ENCODE peak calls at places on chromosomes 4 and X, in four cellular contexts. One of them, this sample, is unnamed.

GRCh38 chr4:39823193-39823592 is 125.3 kb downstream of the UBE2K start:
- DNase-seq in AG09319: peak
- DNase-seq in fibroblast of the aortic adventitia: peak
- DNase-seq in cardiac fibroblast: peak
- DNase-seq in this sample: no peak

GRCh38 chrX:103687073-103687695 is 685 bp upstream of the MORF4L2 start:
- DNase-seq in fibroblast of the aortic adventitia: no peak
- DNase-seq in AG09319: peak
- DNase-seq in cardiac fibroblast: no peak
- DNase-seq in this sample: peak

GRCh38 chrX:68985135-68985725 is 156.4 kb downstream of the EFNB1 start:
- DNase-seq in fibroblast of the aortic adventitia: no peak
- DNase-seq in cardiac fibroblast: no peak
- DNase-seq in AG09319: no peak
- DNase-seq in this sample: no peak

GRCh38 chrX:48516987-48517386 is 4.6 kb upstream of the EBP start:
- DNase-seq in fibroblast of the aortic adventitia: no peak
- DNase-seq in AG09319: no peak
- DNase-seq in cardiac fibroblast: no peak
- DNase-seq in this sample: no peak

GRCh38 chr4:145540235-145540634 is 58.6 kb downstream of the SMAD1 start:
- DNase-seq in fibroblast of the aortic adventitia: peak
- DNase-seq in AG09319: peak
- DNase-seq in cardiac fibroblast: peak
- DNase-seq in this sample: no peak

GRCh38 chr4:5979981-5980380 is 38.2 kb downstream of the C4orf50 start:
- DNase-seq in cardiac fibroblast: peak
- DNase-seq in fibroblast of the aortic adventitia: no peak
- DNase-seq in AG09319: no peak
- DNase-seq in this sample: no peak

GRCh38 chr4:69760455-69760854 is at the start of gene SULT1B1:
- DNase-seq in cardiac fibroblast: peak
- DNase-seq in AG09319: peak
- DNase-seq in fibroblast of the aortic adventitia: peak
- DNase-seq in this sample: no peak

GRCh38 chr4:2364654-2365053 is 53.8 kb downstream of the ZFYVE28 start:
- DNase-seq in AG09319: peak
- DNase-seq in fibroblast of the aortic adventitia: peak
- DNase-seq in cardiac fibroblast: peak
- DNase-seq in this sample: no peak

GRCh38 chr4:10226756-10227155 is 110.2 kb upstream of the WDR1 start:
- DNase-seq in AG09319: peak
- DNase-seq in cardiac fibroblast: peak
- DNase-seq in fibroblast of the aortic adventitia: peak
- DNase-seq in this sample: no peak

GRCh38 chrX:109345866-109346265 is 136.0 kb downstream of the GUCY2F start:
- DNase-seq in cardiac fibroblast: no peak
- DNase-seq in fibroblast of the aortic adventitia: peak
- DNase-seq in AG09319: no peak
- DNase-seq in this sample: no peak

GRCh38 chr4:86857341-86858052 is 8.3 kb upstream of the SLC10A6 start:
- DNase-seq in cardiac fibroblast: no peak
- DNase-seq in AG09319: no peak
- DNase-seq in fibroblast of the aortic adventitia: no peak
- DNase-seq in this sample: no peak

GRCh38 chrX:110222497-110223257 is 95.2 kb downstream of the AMMECR1 start:
- DNase-seq in AG09319: no peak
- DNase-seq in cardiac fibroblast: no peak
- DNase-seq in fibroblast of the aortic adventitia: no peak
- DNase-seq in this sample: no peak

GRCh38 chr4:55378617-55379467 is 16.9 kb upstream of the TMEM165 start:
- DNase-seq in AG09319: peak
- DNase-seq in cardiac fibroblast: no peak
- DNase-seq in fibroblast of the aortic adventitia: no peak
- DNase-seq in this sample: no peak

GRCh38 chr4:1618438-1618837 is 65.7 kb downstream of the FAM53A start:
- DNase-seq in cardiac fibroblast: no peak
- DNase-seq in fibroblast of the aortic adventitia: no peak
- DNase-seq in AG09319: no peak
- DNase-seq in this sample: no peak

GRCh38 chr4:5409980-5410618 is 298.3 kb downstream of the EVC2 start:
- DNase-seq in cardiac fibroblast: no peak
- DNase-seq in fibroblast of the aortic adventitia: no peak
- DNase-seq in AG09319: no peak
- DNase-seq in this sample: no peak

GRCh38 chr4:95728145-95728544 is 111.7 kb upstream of the PDHA2 start:
- DNase-seq in AG09319: no peak
- DNase-seq in fibroblast of the aortic adventitia: peak
- DNase-seq in cardiac fibroblast: peak
- DNase-seq in this sample: no peak

GRCh38 chr4:22090655-22091350 is 142.2 kb upstream of the KCNIP4 start:
- DNase-seq in cardiac fibroblast: peak
- DNase-seq in AG09319: no peak
- DNase-seq in fibroblast of the aortic adventitia: peak
- DNase-seq in this sample: no peak

GRCh38 chr4:128879283-128879682 is 69.8 kb downstream of the JADE1 start:
- DNase-seq in cardiac fibroblast: no peak
- DNase-seq in AG09319: no peak
- DNase-seq in fibroblast of the aortic adventitia: no peak
- DNase-seq in this sample: no peak

GRCh38 chr4:8414377-8414776 is 26.1 kb downstream of the ACOX3 start:
- DNase-seq in fibroblast of the aortic adventitia: no peak
- DNase-seq in AG09319: no peak
- DNase-seq in cardiac fibroblast: no peak
- DNase-seq in this sample: no peak

GRCh38 chr4:113335771-113336170 is 286.3 kb downstream of the ANK2 start:
- DNase-seq in AG09319: no peak
- DNase-seq in fibroblast of the aortic adventitia: no peak
- DNase-seq in cardiac fibroblast: no peak
- DNase-seq in this sample: no peak

GRCh38 chr4:55442541-55442940 is 46.8 kb downstream of the TMEM165 start:
- DNase-seq in cardiac fibroblast: no peak
- DNase-seq in AG09319: no peak
- DNase-seq in fibroblast of the aortic adventitia: no peak
- DNase-seq in this sample: no peak

GRCh38 chr4:20318899-20319291 is 67.2 kb downstream of the SLIT2 start:
- DNase-seq in AG09319: no peak
- DNase-seq in cardiac fibroblast: no peak
- DNase-seq in fibroblast of the aortic adventitia: no peak
- DNase-seq in this sample: no peak

GRCh38 chr4:40530961-40531635 is 98.6 kb downstream of the RBM47 start:
- DNase-seq in cardiac fibroblast: no peak
- DNase-seq in fibroblast of the aortic adventitia: no peak
- DNase-seq in AG09319: no peak
- DNase-seq in this sample: no peak

GRCh38 chr4:2484993-2485392 is 16.1 kb downstream of the RNF4 start:
- DNase-seq in AG09319: no peak
- DNase-seq in cardiac fibroblast: peak
- DNase-seq in fibroblast of the aortic adventitia: peak
- DNase-seq in this sample: peak

GRCh38 chr4:12963291-12963690 is 520.8 kb downstream of the RAB28 start:
- DNase-seq in AG09319: no peak
- DNase-seq in fibroblast of the aortic adventitia: no peak
- DNase-seq in cardiac fibroblast: no peak
- DNase-seq in this sample: no peak
- TF ChIP-seq CTCF in AG09319: no peak
- TF ChIP-seq CTCF in fibroblast of the aortic adventitia: no peak
- TF ChIP-seq CTCF in cardiac fibroblast: no peak
- TF ChIP-seq CTCF in this sample: no peak

GRCh38 chr4:77308843-77309242 is 151.8 kb downstream of the CCNG2 start:
- DNase-seq in fibroblast of the aortic adventitia: peak
- DNase-seq in cardiac fibroblast: peak
- DNase-seq in AG09319: no peak
- DNase-seq in this sample: no peak
- TF ChIP-seq CTCF in fibroblast of the aortic adventitia: peak
- TF ChIP-seq CTCF in cardiac fibroblast: peak
- TF ChIP-seq CTCF in AG09319: peak
- TF ChIP-seq CTCF in this sample: no peak

GRCh38 chr4:52015366-52015765 is 4.8 kb downstream of the LRRC66 start:
- DNase-seq in cardiac fibroblast: no peak
- DNase-seq in fibroblast of the aortic adventitia: peak
- DNase-seq in AG09319: no peak
- DNase-seq in this sample: no peak
- TF ChIP-seq CTCF in cardiac fibroblast: no peak
- TF ChIP-seq CTCF in fibroblast of the aortic adventitia: no peak
- TF ChIP-seq CTCF in AG09319: no peak
- TF ChIP-seq CTCF in this sample: no peak

DNA sequence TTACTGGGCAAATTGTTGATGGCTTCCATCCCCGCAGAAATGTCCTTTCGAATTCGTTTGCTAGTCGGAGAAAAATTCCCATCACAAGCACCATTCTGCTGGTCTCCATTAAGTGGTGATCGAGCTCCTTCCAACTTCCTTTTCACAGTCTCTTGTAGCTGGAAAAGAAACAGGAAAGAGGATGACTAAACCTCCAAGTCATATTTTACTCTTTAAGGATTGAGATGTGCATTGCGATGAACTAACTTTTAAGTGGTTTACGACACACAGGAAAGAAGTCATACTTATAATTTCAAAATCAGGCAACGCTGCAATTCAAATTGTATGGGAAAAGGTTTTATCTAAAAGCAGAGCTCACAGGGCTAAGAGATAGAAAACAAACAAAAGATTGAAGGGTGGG is 225.2 kb downstream of the MGST2 start:
- DNase-seq in cardiac fibroblast: peak
- DNase-seq in AG09319: no peak
- DNase-seq in fibroblast of the aortic adventitia: peak
- DNase-seq in this sample: no peak
- TF ChIP-seq CTCF in cardiac fibroblast: no peak
- TF ChIP-seq CTCF in AG09319: no peak
- TF ChIP-seq CTCF in fibroblast of the aortic adventitia: peak
- TF ChIP-seq CTCF in this sample: no peak

GRCh38 chrX:95509474-95509873 is 1175.2 kb upstream of the DIAPH2 start:
- DNase-seq in fibroblast of the aortic adventitia: no peak
- DNase-seq in AG09319: no peak
- DNase-seq in cardiac fibroblast: no peak
- DNase-seq in this sample: no peak

GRCh38 chrX:95505721-95506120 is 1178.9 kb upstream of the DIAPH2 start:
- DNase-seq in fibroblast of the aortic adventitia: no peak
- DNase-seq in AG09319: no peak
- DNase-seq in cardiac fibroblast: peak
- DNase-seq in this sample: no peak
- TF ChIP-seq CTCF in fibroblast of the aortic adventitia: no peak
- TF ChIP-seq CTCF in AG09319: peak
- TF ChIP-seq CTCF in cardiac fibroblast: no peak
- TF ChIP-seq CTCF in this sample: no peak

GRCh38 chrX:45815389-45815788 is 614.7 kb upstream of the DIPK2B start:
- DNase-seq in AG09319: no peak
- DNase-seq in cardiac fibroblast: no peak
- DNase-seq in fibroblast of the aortic adventitia: no peak
- DNase-seq in this sample: no peak
- TF ChIP-seq CTCF in AG09319: no peak
- TF ChIP-seq CTCF in cardiac fibroblast: no peak
- TF ChIP-seq CTCF in fibroblast of the aortic adventitia: no peak
- TF ChIP-seq CTCF in this sample: no peak

DNA sequence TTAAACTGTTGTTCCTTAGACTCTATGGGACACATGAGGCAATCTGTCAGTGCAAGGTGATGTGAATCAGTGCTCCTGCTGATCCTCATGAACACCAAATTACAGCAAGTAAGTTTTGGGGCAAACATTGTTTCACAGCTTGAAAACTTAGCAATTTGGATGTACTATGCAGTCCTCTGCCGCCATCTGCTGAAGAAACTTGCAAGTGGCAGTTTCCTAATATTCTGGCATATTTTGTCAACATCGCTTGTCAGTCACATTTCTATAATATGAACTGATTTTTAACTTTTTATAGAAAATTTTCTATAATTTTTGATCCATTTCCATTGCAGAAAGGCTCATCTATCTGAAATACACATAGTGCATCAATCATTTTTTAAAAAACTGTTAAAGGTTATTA is 56.3 kb downstream of the ZAR1 start:
- DNase-seq in cardiac fibroblast: peak
- DNase-seq in fibroblast of the aortic adventitia: peak
- DNase-seq in AG09319: peak
- DNase-seq in this sample: no peak
- TF ChIP-seq CTCF in cardiac fibroblast: peak
- TF ChIP-seq CTCF in fibroblast of the aortic adventitia: peak
- TF ChIP-seq CTCF in AG09319: peak
- TF ChIP-seq CTCF in this sample: peak

GRCh38 chrX:149937881-149938426 is 337 bp downstream of the EOLA2 start:
- DNase-seq in fibroblast of the aortic adventitia: no peak
- DNase-seq in cardiac fibroblast: peak
- DNase-seq in AG09319: no peak
- DNase-seq in this sample: peak

GRCh38 chrX:149939271-149940014 is 1.2 kb upstream of the EOLA2 start:
- DNase-seq in fibroblast of the aortic adventitia: peak
- DNase-seq in AG09319: peak
- DNase-seq in cardiac fibroblast: peak
- DNase-seq in this sample: peak

GRCh38 chrX:149938427-149939270 is at the start of gene EOLA2:
- DNase-seq in fibroblast of the aortic adventitia: peak
- DNase-seq in AG09319: peak
- DNase-seq in cardiac fibroblast: peak
- DNase-seq in this sample: peak

GRCh38 chrX:149940015-149940716 is 1.9 kb upstream of the EOLA2 start:
- DNase-seq in fibroblast of the aortic adventitia: peak
- DNase-seq in cardiac fibroblast: peak
- DNase-seq in AG09319: peak
- DNase-seq in this sample: peak
- TF ChIP-seq CTCF in fibroblast of the aortic adventitia: no peak
- TF ChIP-seq CTCF in cardiac fibroblast: peak
- TF ChIP-seq CTCF in AG09319: peak
- TF ChIP-seq CTCF in this sample: no peak

GRCh38 chrX:8455600-8455999 is 9.0 kb upstream of the VCX3B start:
- DNase-seq in cardiac fibroblast: no peak
- DNase-seq in AG09319: no peak
- DNase-seq in fibroblast of the aortic adventitia: no peak
- DNase-seq in this sample: no peak
- TF ChIP-seq CTCF in cardiac fibroblast: no peak
- TF ChIP-seq CTCF in AG09319: no peak
- TF ChIP-seq CTCF in fibroblast of the aortic adventitia: no peak
- TF ChIP-seq CTCF in this sample: no peak

This sample was measured in CD14-positive monocyte.